ENCODE peak calls at places on chromosomes 12 and 14, in eight cellular contexts. K is esophagus muscularis mucosa, L is SK-N-SH, D is HepG2, S is transverse colon, U is A549, F is sigmoid colon, E is GM12878. G is an unnamed sample.

GRCh38 chr12:69101505-69101904 is 137.9 kb upstream of the CPSF6 start:
- DNase-seq in K (no peak), U (peak; percentile 7), F (no peak), S (no peak), E (no peak), D (peak; percentile 49), L (no peak), G (peak; percentile 81)

GRCh38 chr12:94769746-94770396 is 119.5 kb upstream of the TMCC3 start:
- DNase-seq in U (no peak), L (no peak), F (no peak), E (peak; percentile 24), S (no peak), D (no peak), K (no peak), G (no peak)

GRCh38 chr12:92074889-92075288 is 70.8 kb downstream of the BTG1 start:
- DNase-seq in S (no peak), U (no peak), L (no peak), F (no peak), E (no peak), D (no peak), K (no peak), G (no peak)

GRCh38 chr12:14399871-14400270 is 34.4 kb downstream of the ATF7IP start:
- DNase-seq in E (no peak), L (no peak), U (no peak), D (no peak), F (no peak), S (no peak), K (no peak), G (no peak)

GRCh38 chr14:86798330-86798729 is 1194.7 kb downstream of the GALC start:
- DNase-seq in S (no peak), F (no peak), U (no peak), K (no peak), L (no peak), E (no peak), D (no peak), G (no peak)

GRCh38 chr14:75249251-75249957 is 29.2 kb upstream of the FOS start:
- DNase-seq in D (no peak), E (peak; percentile 94), U (no peak), L (no peak), F (no peak), S (peak; percentile 73), K (no peak), G (no peak)

GRCh38 chr14:99212199-99212598 is 59.8 kb downstream of the BCL11B start:
- DNase-seq in K (no peak), U (no peak), L (no peak), D (no peak), S (no peak), E (no peak), F (no peak), G (no peak)

GRCh38 chr14:50823051-50823762 is 7.8 kb downstream of the NIN start:
- DNase-seq in S (no peak), F (no peak), K (peak; percentile 64), E (peak; percentile 39), L (no peak), D (no peak), U (no peak), G (no peak)

GRCh38 chr14:57390806-57391562 is 598 bp downstream of the NAA30 start:
- DNase-seq in K (no peak), U (peak; percentile 48), E (no peak), S (peak; percentile 38), F (peak; percentile 67), D (no peak), L (peak; percentile 78), G (peak; percentile 21)

GRCh38 chr12:126346087-126346486 is 1280.9 kb downstream of the AACS start:
- DNase-seq in L (peak; percentile 7), D (no peak), S (no peak), U (no peak), F (no peak), K (no peak), E (no peak), G (no peak)

GRCh38 chr12:459430-460258 is at the start of gene B4GALNT3:
- DNase-seq in K (no peak), S (peak; percentile 70), F (no peak), L (peak; percentile 88), U (peak; percentile 32), D (no peak), E (no peak), G (peak; percentile 67)

GRCh38 chr12:41532072-41532471 is 344.0 kb downstream of the PDZRN4 start:
- DNase-seq in K (no peak), S (no peak), L (no peak), U (no peak), D (no peak), E (no peak), F (no peak), G (no peak)

GRCh38 chr14:36591482-36591881 is 9.1 kb upstream of the NKX2-8 start:
- DNase-seq in L (no peak), D (no peak), S (no peak), E (no peak), U (no peak), F (no peak), K (no peak), G (no peak)

GRCh38 chr12:31772186-31772585 is 43.4 kb upstream of the AMN1 start:
- DNase-seq in K (no peak), F (no peak), L (no peak), S (no peak), E (no peak), D (no peak), U (no peak), G (no peak)

GRCh38 chr12:2853626-2854025 is 3.2 kb downstream of the TEX52 start:
- DNase-seq in F (peak; percentile 92), S (peak; percentile 76), U (peak; percentile 77), K (peak; percentile 94), D (peak; percentile 48), L (peak; percentile 93), E (no peak), G (peak; percentile 88)

GRCh38 chr12:25800101-25800500 is 158.4 kb upstream of the RASSF8 start:
- DNase-seq in S (no peak), L (no peak), U (no peak), F (no peak), D (no peak), K (no peak), E (no peak), G (no peak)

GRCh38 chr12:66571361-66571760 is 107.5 kb downstream of the GRIP1 start:
- DNase-seq in E (no peak), U (no peak), D (no peak), F (no peak), K (no peak), L (no peak), S (no peak), G (no peak)

GRCh38 chr12:91103101-91103500 is 8.2 kb downstream of the LUM start:
- DNase-seq in D (no peak), F (no peak), S (no peak), L (no peak), K (no peak), E (no peak), U (no peak), G (no peak)

GRCh38 chr14:89336338-89336737 is 80.7 kb downstream of the FOXN3 start:
- DNase-seq in E (no peak), L (no peak), U (peak; percentile 44), K (no peak), S (no peak), F (no peak), D (peak; percentile 27), G (no peak)

GRCh38 chr14:72894323-72894622 is 372 bp upstream of the DPF3 start:
- DNase-seq in F (no peak), E (no peak), U (no peak), D (no peak), L (no peak), K (no peak), S (no peak), G (no peak)

GRCh38 chr14:72891666-72892102 is 2.2 kb downstream of the DPF3 start:
- DNase-seq in L (peak; percentile 47), S (no peak), K (no peak), D (no peak), F (no peak), U (no peak), E (no peak), G (no peak)

GRCh38 chr14:72892103-72892878 is 1.6 kb downstream of the DPF3 start:
- DNase-seq in F (no peak), L (peak; percentile 56), E (no peak), S (peak; percentile 30), D (no peak), K (no peak), U (no peak), G (peak; percentile 31)

GRCh38 chr14:72893636-72894322 is at the start of gene DPF3:
- DNase-seq in F (peak; percentile 98), U (peak; percentile 90), D (peak; percentile 89), L (peak; percentile 95), S (peak; percentile 98), K (peak; percentile 99), E (peak; percentile 75), G (peak; percentile 96)

GRCh38 chr14:72892879-72893635 is 844 bp downstream of the DPF3 start:
- DNase-seq in K (no peak), L (peak; percentile 73), S (peak; percentile 33), D (no peak), U (no peak), F (no peak), E (no peak), G (peak; percentile 56)
- H3K4me3 ChIP-seq in K (peak overlapping the region; percentile 83), L (peak overlapping the region; percentile 80), S (peak overlapping the region; percentile 86), D (peak overlapping the region; percentile 82), U (peak overlapping the region; percentile 60), F (peak overlapping the region; percentile 85), E (peak overlapping the region; percentile 98), G (peak overlapping the region; percentile 53)

GRCh38 chr12:89992668-89993401 is 284.2 kb upstream of the ATP2B1 start:
- DNase-seq in D (no peak), E (no peak), L (no peak), S (no peak), F (no peak), U (no peak), K (no peak), G (no peak)
- TF ChIP-seq EP300 in D (no peak), E (no peak), L (no peak), S (no peak), F (no peak), U (no peak), K (no peak), G (no peak)

DNA sequence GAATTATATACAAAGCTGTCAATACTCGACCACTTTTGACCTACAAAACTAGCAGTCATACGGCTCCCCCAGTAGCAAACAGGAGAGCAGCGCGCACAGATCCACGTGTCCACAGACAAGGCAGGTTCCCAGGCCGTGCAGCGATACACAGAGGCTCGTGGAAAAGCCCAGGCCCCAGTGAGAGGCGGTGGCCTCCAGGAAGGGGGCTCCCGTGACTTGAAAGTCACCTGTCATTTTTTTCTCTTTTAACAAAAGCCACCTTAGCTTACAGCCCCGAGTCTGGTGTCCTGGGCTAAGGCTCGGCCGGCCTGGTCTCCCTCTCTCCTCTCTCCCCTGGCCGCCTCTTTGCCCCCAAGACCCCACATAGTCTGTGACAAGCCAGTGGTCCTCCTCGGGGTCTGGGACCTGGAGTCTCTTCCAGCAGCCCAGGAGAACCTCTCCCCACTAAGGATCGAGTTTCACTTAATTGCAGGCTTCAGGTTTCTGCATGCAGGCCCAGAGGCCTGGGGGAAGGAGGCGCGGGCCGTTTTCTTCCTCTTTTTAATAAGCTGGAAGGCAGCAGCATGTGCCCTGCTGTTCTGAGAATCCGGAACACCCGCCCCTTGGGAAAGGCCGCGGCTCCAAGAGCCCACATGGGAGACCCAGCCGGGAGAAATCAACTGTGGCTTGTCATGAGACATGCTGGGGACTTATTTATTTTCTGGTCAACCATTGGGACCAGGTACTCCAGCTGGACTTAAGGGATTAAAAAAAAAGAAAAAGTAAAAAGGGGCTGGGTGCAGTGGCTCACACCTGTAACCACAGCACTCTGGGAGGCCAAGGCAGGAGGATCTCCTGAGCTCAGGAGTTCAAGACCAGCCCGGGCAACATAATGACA is 15.9 kb downstream of the NCOR2 start:
- DNase-seq in E (no peak), K (peak; percentile 94), F (peak; percentile 85), L (peak; percentile 47), D (no peak), U (no peak), S (peak; percentile 42), G (peak; percentile 47)
- H3K4me3 ChIP-seq in E (peak overlapping the region; percentile 25), K (no peak overlapping the region), F (no peak overlapping the region), L (no peak overlapping the region), D (no peak overlapping the region), U (no peak overlapping the region), S (no peak overlapping the region), G (no peak overlapping the region)

GRCh38 chr14:104438166-104438887 is 141.2 kb upstream of the C14orf180 start:
- DNase-seq in D (no peak), K (peak; percentile 87), U (no peak), E (no peak), F (no peak), L (peak; percentile 22), S (peak; percentile 5), G (no peak)
- TF ChIP-seq EP300 in D (no peak), K (no peak), U (no peak), E (no peak), F (no peak), L (no peak), S (no peak), G (no peak)

G was measured in ovary.